ENCODE peak calls at places on chromosomes 12 and 14, in six cellular contexts. C, K, I, M, V and J are unnamed samples.

GRCh38 chr12:32964981-32965585 is 68.5 kb upstream of the PKP2 start:
- DNase-seq in K (no peak), I (no peak), V (no peak), M (no peak), C (no peak), J (no peak)

GRCh38 chr12:77893918-77894317 is 63.2 kb downstream of the NAV3 start:
- DNase-seq in M (no peak), K (peak), V (no peak), I (peak), C (peak), J (no peak)

GRCh38 chr12:40219760-40220159 is 5.0 kb upstream of the LRRK2 start:
- DNase-seq in V (no peak), C (no peak), I (no peak), K (no peak), M (no peak), J (no peak)

GRCh38 chr14:24377660-24378059 is 9.7 kb downstream of the NFATC4 start:
- DNase-seq in C (no peak), I (no peak), M (no peak), V (peak), K (no peak), J (peak)

GRCh38 chr14:93115920-93116675 is at the start of gene ITPK1:
- DNase-seq in M (no peak), V (peak), K (peak), I (peak), C (peak), J (peak)

GRCh38 chr14:95549656-95550585 is 15.1 kb downstream of the GLRX5 start:
- DNase-seq in M (no peak), K (no peak), V (no peak), C (no peak), I (peak), J (no peak)

GRCh38 chr12:1793426-1794210 is 26.7 kb upstream of the LRTM2 start:
- DNase-seq in C (no peak), V (no peak), K (no peak), I (no peak), M (no peak), J (no peak)

GRCh38 chr12:16389594-16389993 is 42.1 kb downstream of the MGST1 start:
- DNase-seq in M (no peak), I (no peak), K (no peak), V (no peak), C (no peak), J (peak)

GRCh38 chr14:88727057-88727456 is 65.7 kb downstream of the EML5 start:
- DNase-seq in I (no peak), C (no peak), K (no peak), V (no peak), M (no peak), J (no peak)

GRCh38 chr14:88729159-88729558 is 63.6 kb downstream of the EML5 start:
- DNase-seq in K (no peak), I (no peak), C (peak), M (no peak), V (no peak), J (no peak)
- TF ChIP-seq CTCF in K (no peak), I (no peak), C (no peak), M (peak), V (no peak), J (no peak)

DNA sequence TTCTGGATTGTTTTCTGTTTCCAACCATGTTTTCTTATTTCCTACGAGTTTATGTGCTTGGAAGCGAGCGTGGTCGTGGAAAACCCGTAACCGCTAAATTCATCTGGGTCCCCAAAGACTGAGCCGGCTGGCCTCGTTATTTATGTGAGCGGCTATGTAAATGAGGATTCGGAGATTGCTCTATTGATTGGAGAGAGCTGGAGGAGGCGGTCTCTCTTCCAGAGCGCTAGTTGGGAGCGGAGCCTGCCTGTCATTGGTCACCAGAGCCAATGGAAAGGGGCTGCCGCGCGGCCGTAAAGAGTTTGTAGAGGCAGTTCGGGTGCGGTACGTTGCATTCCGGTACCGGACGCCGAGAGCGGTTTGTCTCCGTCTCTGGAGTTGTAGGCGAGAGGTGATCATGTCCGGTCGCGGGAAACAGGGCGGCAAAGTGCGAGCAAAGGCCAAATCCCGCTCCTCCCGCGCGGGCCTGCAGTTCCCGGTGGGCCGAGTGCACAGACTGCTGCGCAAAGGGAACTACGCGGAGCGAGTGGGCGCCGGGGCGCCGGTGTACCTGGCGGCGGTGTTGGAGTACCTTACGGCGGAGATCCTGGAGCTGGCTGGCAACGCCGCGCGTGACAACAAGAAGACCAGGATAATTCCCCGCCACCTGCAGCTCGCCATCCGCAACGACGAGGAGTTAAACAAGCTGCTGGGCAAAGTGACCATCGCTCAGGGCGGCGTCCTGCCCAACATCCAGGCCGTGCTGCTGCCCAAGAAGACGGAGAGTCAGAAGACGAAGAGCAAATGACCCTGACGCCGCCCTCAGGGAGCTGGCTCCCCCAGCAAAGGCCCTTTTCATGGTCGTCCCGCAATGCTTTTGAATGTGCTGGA is 29.0 kb downstream of the WBP11 start:
- DNase-seq in K (peak), C (peak), V (no peak), M (peak), I (peak), J (peak)
- H3K4me3 ChIP-seq in K (peak), C (peak), V (no peak), M (peak), I (peak), J (peak)

GRCh38 chr14:26966942-26967341 is 369.1 kb upstream of the NOVA1 start:
- DNase-seq in M (no peak), K (no peak), C (peak), I (no peak), V (no peak), J (no peak)
- TF ChIP-seq MYC in M (no peak), K (no peak), C (no peak), I (no peak), V (no peak), J (no peak)

DNA sequence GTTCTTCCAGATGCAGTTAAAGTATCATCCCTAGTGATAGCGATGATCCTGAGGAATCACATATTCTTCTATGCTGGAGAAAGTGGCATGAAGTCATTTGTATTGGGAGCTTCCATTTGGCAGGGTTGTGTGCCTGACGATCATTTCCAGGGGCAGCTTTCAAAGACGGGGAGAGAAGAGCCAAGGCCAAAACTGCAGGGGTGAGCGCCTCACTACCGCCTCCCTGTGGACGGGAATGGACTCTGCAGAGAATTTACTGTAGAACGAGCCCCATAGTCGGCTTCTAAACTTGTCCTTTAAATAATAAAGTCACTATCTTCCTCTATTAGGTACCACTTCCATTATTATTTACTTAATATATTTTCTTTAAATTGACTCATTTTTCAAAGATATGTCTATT is 555.9 kb upstream of the TMEM132C start:
- DNase-seq in C (no peak), M (no peak), K (no peak), V (peak), I (no peak), J (peak)
- TF ChIP-seq CTCF in C (no peak), M (no peak), K (no peak), V (no peak), I (peak), J (peak)

DNA sequence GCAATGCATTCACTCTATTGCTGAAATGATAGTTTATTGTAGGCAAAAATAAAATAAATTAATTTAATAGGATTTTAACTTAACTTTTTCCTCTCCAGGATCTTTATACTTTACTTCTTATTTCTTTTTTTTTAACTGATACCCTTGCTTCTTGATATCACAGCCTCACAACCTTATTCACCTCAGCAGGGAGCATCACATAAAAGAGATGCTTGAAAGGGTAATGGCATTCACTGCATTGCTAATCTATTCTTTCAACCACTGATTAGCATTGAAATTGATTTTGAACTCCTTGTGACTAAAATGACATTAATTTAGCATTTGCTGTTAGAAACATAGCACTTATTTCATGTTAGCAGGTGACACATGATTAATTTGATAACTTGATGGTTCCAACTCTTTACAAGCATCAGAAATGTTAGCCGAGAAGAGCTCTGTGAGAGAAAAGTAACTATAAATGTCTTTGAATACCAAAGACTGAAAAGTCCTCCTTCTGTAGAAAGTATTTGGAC is 689.5 kb upstream of the MGAT4C start:
- DNase-seq in V (no peak), M (no peak), I (no peak), K (no peak), C (no peak), J (no peak)
- H3K4me3 ChIP-seq in V (no peak), M (no peak), I (no peak), K (no peak), C (no peak), J (no peak)

GRCh38 chr14:100500128-100500527 is 87.1 kb downstream of the BEGAIN start:
- DNase-seq in V (no peak), C (no peak), K (no peak), M (no peak), I (no peak), J (no peak)
- TF ChIP-seq MYC in V (no peak), C (no peak), K (no peak), M (no peak), I (no peak), J (no peak)

GRCh38 chr14:33849455-33849801 is 101.4 kb downstream of the EGLN3 start:
- DNase-seq in K (no peak), C (no peak), I (no peak), M (no peak), V (no peak), J (no peak)
- TF ChIP-seq CTCF in K (no peak), C (no peak), I (no peak), M (no peak), V (no peak), J (no peak)

GRCh38 chr12:57549203-57549908 is 488 bp upstream of the KIF5A start:
- DNase-seq in I (no peak), K (no peak), V (no peak), C (no peak), M (no peak), J (no peak)
- H3K4me3 ChIP-seq in I (peak), K (no peak), V (peak), C (peak), M (peak), J (no peak)

GRCh38 chr14:89963288-89963978 is 7.7 kb downstream of the TDP1 start:
- DNase-seq in K (no peak), C (no peak), V (no peak), M (no peak), I (no peak), J (no peak)
- TF ChIP-seq MYC in K (no peak), C (no peak), V (no peak), M (no peak), I (no peak), J (no peak)

DNA sequence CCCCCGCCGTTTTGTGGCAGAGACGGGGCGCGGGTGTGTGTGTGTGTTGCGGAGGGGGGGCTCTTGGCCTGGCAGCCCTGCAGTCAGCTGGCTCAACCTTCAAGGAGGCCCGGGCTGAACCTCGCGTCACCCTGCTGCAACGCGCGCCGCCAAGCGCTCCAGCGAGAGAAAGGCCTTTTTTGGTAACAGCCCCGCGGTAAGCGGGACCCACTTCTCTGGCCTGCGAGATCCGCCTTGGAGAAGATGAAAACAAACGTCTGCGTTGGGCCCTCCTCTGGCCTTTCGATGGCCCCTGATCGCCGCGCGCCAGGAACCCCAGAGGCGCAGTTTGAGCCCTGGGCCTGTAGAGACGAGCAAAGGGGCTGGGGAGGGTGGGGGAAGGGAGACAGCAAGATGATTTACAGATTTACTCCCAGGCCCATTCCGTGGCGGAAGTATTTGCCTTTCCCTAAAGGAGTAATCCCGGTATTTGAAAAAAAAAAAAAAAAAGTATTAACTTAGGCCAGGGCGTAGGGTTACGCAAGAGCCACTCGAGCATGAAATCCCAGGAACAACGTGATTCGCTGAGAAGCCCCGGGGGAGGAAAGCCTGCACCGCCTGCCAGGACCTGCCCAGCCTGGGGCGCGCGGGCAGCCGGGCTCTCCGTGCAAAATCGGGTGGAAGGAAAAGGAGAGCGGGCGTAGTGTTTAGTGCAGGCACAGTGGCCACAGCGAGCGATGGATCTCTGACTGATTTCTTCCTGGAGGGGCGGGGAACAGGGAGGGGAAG is 4.5 kb upstream of the IRF2BPL start:
- DNase-seq in C (peak), M (no peak), V (no peak), K (peak), I (peak), J (peak)
- TF ChIP-seq CTCF in C (peak), M (no peak), V (no peak), K (peak), I (peak), J (no peak)